ENCODE peak calls at places on chromosomes 4 and X, in ten cellular contexts. U is sigmoid colon, X is suprapubic skin, L is stomach, E is SK-N-SH, P is A549, T is upper lobe of left lung, K is H1, R is GM12878, Z is tibial nerve. O is an unnamed sample.

GRCh38 chrX:103099706-103100105 is 6.8 kb upstream of the NXF3 start:
- DNase-seq in U (no peak), X (no peak), L (no peak), E (no peak), P (no peak), T (no peak), K (no peak), R (no peak), Z (no peak), O (no peak)

GRCh38 chr4:142846105-142846728 is at the start of gene INPP4B:
- DNase-seq in U (peak), X (no peak), L (peak), E (peak), P (no peak), T (peak), K (no peak), R (no peak), Z (peak), O (peak)

GRCh38 chrX:119425050-119425449 is 25.9 kb downstream of the SLC25A43 start:
- DNase-seq in U (no peak), X (no peak), L (no peak), E (no peak), P (no peak), T (no peak), K (no peak), R (no peak), Z (no peak), O (no peak)

GRCh38 chrX:34863906-34864305 is 78.7 kb upstream of the FAM47B start:
- DNase-seq in U (no peak), X (no peak), L (no peak), E (no peak), P (no peak), T (no peak), K (no peak), R (no peak), Z (no peak), O (no peak)

GRCh38 chr4:125582302-125582701 is 267.5 kb downstream of the FAT4 start:
- DNase-seq in U (no peak), X (no peak), L (no peak), E (no peak), P (no peak), T (no peak), K (no peak), R (no peak), Z (no peak), O (no peak)

GRCh38 chr4:110618091-110619000 is 4.5 kb downstream of the PITX2 start:
- DNase-seq in U (no peak), X (no peak), L (no peak), E (no peak), P (no peak), T (no peak), K (no peak), R (no peak), Z (no peak), O (peak)

GRCh38 chrX:153866302-153867019 is 19.5 kb downstream of the L1CAM start:
- DNase-seq in U (peak), X (no peak), L (no peak), E (no peak), P (no peak), T (no peak), K (no peak), R (no peak), Z (no peak), O (no peak)

GRCh38 chr4:180913750-180914149 is 1329.5 kb upstream of the TENM3 start:
- DNase-seq in U (no peak), X (no peak), L (no peak), E (no peak), P (no peak), T (no peak), K (no peak), R (no peak), Z (no peak), O (no peak)

GRCh38 chr4:185395255-185395955 is at the start of gene LRP2BP:
- DNase-seq in U (no peak), X (no peak), L (no peak), E (no peak), P (no peak), T (no peak), K (no peak), R (peak), Z (no peak), O (no peak)

GRCh38 chr4:6470502-6471302 is 1.7 kb downstream of the PPP2R2C start:
- DNase-seq in U (peak), X (peak), L (peak), E (peak), P (peak), T (no peak), K (no peak), R (no peak), Z (peak), O (no peak)

GRCh38 chrX:11451133-11451532 is 157.9 kb downstream of the AMELX start:
- DNase-seq in U (no peak), X (no peak), L (no peak), E (no peak), P (no peak), T (no peak), K (no peak), R (no peak), Z (no peak), O (no peak)

GRCh38 chrX:39639871-39640270 is 457.9 kb downstream of the BCOR start:
- DNase-seq in U (no peak), X (no peak), L (no peak), E (no peak), P (no peak), T (no peak), K (no peak), R (no peak), Z (no peak), O (no peak)

GRCh38 chrX:150543230-150544155 is 24.9 kb upstream of the MTM1 start:
- DNase-seq in U (no peak), X (no peak), L (no peak), E (no peak), P (no peak), T (no peak), K (no peak), R (peak), Z (no peak), O (no peak)

GRCh38 chr4:140152015-140152703 is 1.8 kb downstream of the MAML3 start:
- DNase-seq in U (peak), X (peak), L (peak), E (peak), P (peak), T (peak), K (no peak), R (no peak), Z (peak), O (peak)

GRCh38 chrX:56233682-56234081 is 1.5 kb downstream of the KLF8 start:
- DNase-seq in U (peak), X (peak), L (no peak), E (no peak), P (no peak), T (peak), K (peak), R (peak), Z (peak), O (peak)

GRCh38 chr4:130393246-130394041 is 1297.5 kb downstream of the C4orf33 start:
- DNase-seq in U (no peak), X (no peak), L (no peak), E (no peak), P (no peak), T (no peak), K (no peak), R (no peak), Z (no peak), O (no peak)
- TF ChIP-seq EP300 in U (no peak), X (no peak), L (no peak), E (no peak), P (no peak), T (no peak), K (no peak), R (no peak), Z (no peak), O (no peak)

DNA sequence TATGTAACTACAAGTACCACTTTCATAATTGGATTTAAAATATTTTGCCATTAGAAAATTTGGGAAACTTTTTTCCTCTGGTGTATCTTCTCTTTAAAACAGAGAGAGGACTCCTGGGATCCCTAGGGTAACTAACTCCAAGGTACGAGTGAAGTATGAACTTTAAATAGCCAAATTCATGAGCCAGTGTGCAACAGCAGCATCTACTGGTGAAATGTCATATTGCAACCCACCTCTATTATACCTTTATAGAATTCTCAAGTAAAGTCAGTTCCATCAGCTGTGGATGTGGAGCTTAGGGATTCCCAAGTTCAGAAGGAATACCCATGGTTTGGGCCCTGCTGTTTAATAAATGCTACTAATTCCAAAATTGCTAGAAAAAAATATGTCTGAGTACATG is 282.7 kb upstream of the TAPT1 start:
- DNase-seq in U (no peak), X (no peak), L (no peak), E (no peak), P (no peak), T (no peak), K (no peak), R (no peak), Z (no peak), O (no peak)
- TF ChIP-seq CTCF in U (no peak), X (no peak), L (no peak), E (peak), P (no peak), T (no peak), K (peak), R (peak), Z (no peak), O (no peak)

GRCh38 chr4:3716034-3716875 is 49.9 kb upstream of the ADRA2C start:
- DNase-seq in U (no peak), X (peak), L (no peak), E (no peak), P (no peak), T (no peak), K (no peak), R (no peak), Z (no peak), O (no peak)
- TF ChIP-seq EP300 in U (no peak), X (no peak), L (no peak), E (no peak), P (no peak), T (no peak), K (no peak), R (no peak), Z (no peak), O (no peak)

GRCh38 chr4:169115897-169116254 is 105.8 kb upstream of the CBR4 start:
- DNase-seq in U (no peak), X (no peak), L (peak), E (no peak), P (no peak), T (peak), K (no peak), R (no peak), Z (no peak), O (peak)
- TF ChIP-seq CTCF in U (no peak), X (no peak), L (peak), E (peak), P (no peak), T (peak), K (peak), R (no peak), Z (no peak), O (no peak)